ENCODE peak calls at places on chromosome 2, in ten cellular contexts. N is CD4-positive, alpha-beta T cell; Z is right lobe of liver; V is mucosa of gallbladder; O is neural progenitor cell; T is AG10803; E is naive thymus-derived CD4-positive, alpha-beta T cell; P is AG08396; J is germinal center; S is activated T-helper 1 cell treated with anti-CD3 and anti-CD28 coated beads, Interleukin-12 subunit alpha, Interleukin-12 subunit beta, Interleukin-2, Interleukin-4 antibody, amounts not matched to agents 30 ng/mL and 10 ng/mL and 1 ng/mL, durations not matched to agents 14 hours and 24 hours and 36 hours. Q is an unnamed sample.

GRCh38 chr2:52084760-52085159 is 1052.8 kb upstream of the NRXN1 start:
- DNase-seq in N (no peak), Z (no peak), V (no peak), O (no peak), T (no peak), E (no peak), P (no peak), J (no peak), S (no peak), Q (no peak)

GRCh38 chr2:201470821-201471731 is 19.5 kb downstream of the STRADB start:
- DNase-seq in N (no peak), Z (no peak), V (no peak), O (peak; percentile 62), T (no peak), E (no peak), P (no peak), J (no peak), S (no peak), Q (no peak)

GRCh38 chr2:96511851-96512250 is 6.7 kb upstream of the NEURL3 start:
- DNase-seq in N (no peak), Z (no peak), V (no peak), O (no peak), T (no peak), E (no peak), P (no peak), J (no peak), S (no peak), Q (no peak)

GRCh38 chr2:46494596-46494995 is 15.2 kb downstream of the TMEM247 start:
- DNase-seq in N (no peak), Z (no peak), V (no peak), O (no peak), T (no peak), E (no peak), P (no peak), J (no peak), S (no peak), Q (no peak)

GRCh38 chr2:226159875-226160479 is 639.6 kb downstream of the IRS1 start:
- DNase-seq in N (no peak), Z (no peak), V (no peak), O (peak; percentile 62), T (no peak), E (no peak), P (no peak), J (no peak), S (no peak), Q (no peak)

GRCh38 chr2:121087117-121087516 is 197.9 kb downstream of the TFCP2L1 start:
- DNase-seq in N (no peak), Z (no peak), V (no peak), O (no peak), T (no peak), E (no peak), P (no peak), J (no peak), S (no peak), Q (no peak)

GRCh38 chr2:174777334-174777733 is 13.1 kb upstream of the CHRNA1 start:
- DNase-seq in N (no peak), Z (no peak), V (no peak), O (no peak), T (peak; percentile 84), E (no peak), P (no peak), J (no peak), S (no peak), Q (no peak)

GRCh38 chr2:165402142-165402541 is 67.4 kb upstream of the CSRNP3 start:
- DNase-seq in N (no peak), Z (no peak), V (no peak), O (no peak), T (no peak), E (no peak), P (no peak), J (no peak), S (no peak), Q (no peak)

GRCh38 chr2:239359194-239359912 is 41.5 kb downstream of the HDAC4 start:
- DNase-seq in N (no peak), Z (no peak), V (no peak), O (no peak), T (peak; percentile 65), E (no peak), P (no peak), J (no peak), S (no peak), Q (no peak)

GRCh38 chr2:113132622-113133021 is 5.2 kb downstream of the IL1RN start:
- DNase-seq in N (no peak), Z (no peak), V (no peak), O (no peak), T (no peak), E (no peak), P (no peak), J (no peak), S (no peak), Q (no peak)

GRCh38 chr2:1314254-1314653 is 99.0 kb upstream of the TPO start:
- DNase-seq in N (no peak), Z (no peak), V (no peak), O (no peak), T (no peak), E (no peak), P (no peak), J (no peak), S (no peak), Q (no peak)

Q was measured in T-cell.